ENCODE peak calls at places on chromosomes 4 and X, in seven cellular contexts. J is GM13976, K is bronchial epithelial cell, T is GM18507, U is breast epithelium, C is stomach, S is natural killer cell. F is an unnamed sample.

GRCh38 chrX:4547218-4547836 is 833.9 kb upstream of the PRKX start:
- DNase-seq in J (peak; percentile 36), K (peak; percentile 16), T (no peak), U (no peak), C (peak; percentile 65), S (no peak), F (no peak)

GRCh38 chrX:53440631-53441517 is 6.7 kb upstream of the HSD17B10 start:
- DNase-seq in J (no peak), K (peak; percentile 61), T (no peak), U (peak; percentile 59), C (peak; percentile 53), S (peak; percentile 16), F (peak; percentile 71)

GRCh38 chrX:9955506-9955905 is 11.7 kb upstream of the CLDN34 start:
- DNase-seq in J (no peak), K (no peak), T (no peak), U (no peak), C (no peak), S (no peak), F (no peak)

GRCh38 chr4:84582988-84583870 is at the start of gene CDS1:
- DNase-seq in J (no peak), K (peak; percentile 22), T (peak; percentile 3), U (peak; percentile 22), C (peak; percentile 77), S (no peak), F (no peak)

GRCh38 chrX:125295337-125295736 is 24.3 kb upstream of the TEX13C start:
- DNase-seq in J (no peak), K (peak; percentile 46), T (peak; percentile 0), U (no peak), C (no peak), S (no peak), F (no peak)

GRCh38 chrX:12881914-12882313 is 15.0 kb downstream of the TLR7 start:
- DNase-seq in J (no peak), K (no peak), T (no peak), U (no peak), C (no peak), S (no peak), F (no peak)

GRCh38 chrX:64204252-64204651 is 1.3 kb downstream of the AMER1 start:
- DNase-seq in J (no peak), K (no peak), T (no peak), U (no peak), C (peak; percentile 29), S (no peak), F (no peak)

GRCh38 chr4:113499166-113499565 is 262.4 kb downstream of the CAMK2D start:
- DNase-seq in J (no peak), K (no peak), T (no peak), U (no peak), C (no peak), S (no peak), F (no peak)

GRCh38 chr4:87465739-87466366 is 43.5 kb downstream of the NUDT9 start:
- DNase-seq in J (peak; percentile 37), K (peak; percentile 58), T (peak; percentile 5), U (no peak), C (no peak), S (no peak), F (no peak)

GRCh38 chrX:145727476-145727875 is 90.2 kb upstream of the SLITRK2 start:
- DNase-seq in J (no peak), K (no peak), T (no peak), U (no peak), C (no peak), S (no peak), F (no peak)

GRCh38 chrX:39896951-39897740 is 200.6 kb downstream of the BCOR start:
- DNase-seq in J (no peak), K (peak; percentile 74), T (no peak), U (peak; percentile 78), C (no peak), S (no peak), F (no peak)

GRCh38 chrX:121231566-121232358 is 184.4 kb downstream of the GLUD2 start:
- DNase-seq in J (no peak), K (no peak), T (no peak), U (no peak), C (no peak), S (no peak), F (no peak)

GRCh38 chr4:1230971-1231636 is 17.8 kb downstream of the CTBP1 start:
- DNase-seq in J (no peak), K (no peak), T (no peak), U (no peak), C (no peak), S (no peak), F (no peak)

GRCh38 chrX:28659269-28659668 is 72.0 kb downstream of the IL1RAPL1 start:
- DNase-seq in J (no peak), K (no peak), T (no peak), U (no peak), C (no peak), S (no peak), F (no peak)

GRCh38 chr4:73725499-73725898 is 14.9 kb upstream of the CXCL8 start:
- DNase-seq in J (no peak), K (no peak), T (no peak), U (no peak), C (no peak), S (no peak), F (no peak)

GRCh38 chr4:107658400-107659326 is 61.4 kb downstream of the PAPSS1 start:
- DNase-seq in J (no peak), K (no peak), T (no peak), U (no peak), C (no peak), S (no peak), F (no peak)

GRCh38 chr4:42871685-42872271 is 20.7 kb upstream of the GRXCR1 start:
- DNase-seq in J (no peak), K (no peak), T (no peak), U (no peak), C (no peak), S (no peak), F (no peak)

F was measured in omental fat pad.